ENCODE peak calls at places on chromosomes 12 and 14, in seven cellular contexts. E, J, W, K, G, B and T are unnamed samples.

GRCh38 chr12:113220593-113221180 is 577 bp upstream of the TPCN1 start:
- DNase-seq in E (no peak), J (no peak), W (no peak), K (no peak), G (no peak), B (no peak), T (no peak)

GRCh38 chr14:64502476-64503183 is 1.0 kb downstream of the ZBTB25 start:
- DNase-seq in E (no peak), J (peak; percentile 24), W (no peak), K (no peak), G (no peak), B (peak; percentile 43), T (no peak)

GRCh38 chr14:63174760-63175191 is 29.5 kb upstream of the RHOJ start:
- DNase-seq in E (peak; percentile 88), J (peak; percentile 58), W (peak; percentile 80), K (no peak), G (no peak), B (no peak), T (peak; percentile 59)

GRCh38 chr12:116881325-116881866 is at the start of gene HRK:
- DNase-seq in E (no peak), J (no peak), W (no peak), K (no peak), G (no peak), B (no peak), T (no peak)

GRCh38 chr12:56104815-56105476 is 587 bp downstream of the PA2G4 start:
- DNase-seq in E (peak; percentile 29), J (peak; percentile 44), W (no peak), K (no peak), G (no peak), B (peak; percentile 34), T (no peak)

GRCh38 chr14:33938131-33938949 is 12.5 kb downstream of the EGLN3 start:
- DNase-seq in E (peak; percentile 17), J (peak; percentile 91), W (no peak), K (no peak), G (no peak), B (peak; percentile 85), T (no peak)

GRCh38 chr12:93468008-93468371 is 676 bp downstream of the MRPL42 start:
- DNase-seq in E (no peak), J (no peak), W (no peak), K (no peak), G (no peak), B (no peak), T (no peak)

GRCh38 chr12:21992823-21993222 is 51.6 kb upstream of the ABCC9 start:
- DNase-seq in E (peak; percentile 13), J (no peak), W (no peak), K (no peak), G (no peak), B (no peak), T (no peak)

GRCh38 chr14:59022144-59022543 is 166.3 kb upstream of the DAAM1 start:
- DNase-seq in E (peak; percentile 26), J (no peak), W (no peak), K (no peak), G (no peak), B (no peak), T (no peak)

GRCh38 chr14:101408077-101408831 is 153.0 kb upstream of the DIO3 start:
- DNase-seq in E (peak; percentile 15), J (no peak), W (peak; percentile 50), K (no peak), G (no peak), B (no peak), T (no peak)

GRCh38 chr12:124295431-124296058 is 652 bp downstream of the RFLNA start:
- DNase-seq in E (no peak), J (no peak), W (no peak), K (peak; percentile 37), G (no peak), B (no peak), T (no peak)

GRCh38 chr14:103699901-103700752 is 15.1 kb downstream of the XRCC3 start:
- DNase-seq in E (no peak), J (no peak), W (no peak), K (peak; percentile 42), G (no peak), B (no peak), T (no peak)

GRCh38 chr12:6554990-6555691 is 701 bp downstream of the IFFO1 start:
- DNase-seq in E (peak; percentile 27), J (no peak), W (no peak), K (no peak), G (no peak), B (no peak), T (no peak)

GRCh38 chr12:98053202-98053601 is 462.2 kb upstream of the TMPO start:
- DNase-seq in E (no peak), J (no peak), W (no peak), K (no peak), G (no peak), B (no peak), T (no peak)

GRCh38 chr14:64707661-64708060 is 3.4 kb downstream of the PLEKHG3 start:
- DNase-seq in E (peak; percentile 84), J (no peak), W (peak; percentile 86), K (no peak), G (no peak), B (no peak), T (no peak)

GRCh38 chr12:3034067-3034750 is 43.0 kb upstream of the TSPAN9 start:
- DNase-seq in E (peak; percentile 77), J (peak; percentile 88), W (peak; percentile 80), K (no peak), G (peak; percentile 74), B (peak; percentile 53), T (no peak)

GRCh38 chr14:23174785-23175184 is 8.7 kb downstream of the SLC7A8 start:
- DNase-seq in E (no peak), J (no peak), W (no peak), K (no peak), G (no peak), B (no peak), T (no peak)

GRCh38 chr12:54734196-54734950 is 86.2 kb upstream of the DCD start:
- DNase-seq in E (no peak), J (peak; percentile 63), W (no peak), K (no peak), G (no peak), B (peak; percentile 49), T (no peak)

GRCh38 chr12:80509781-80510556 is 65.9 kb downstream of the PTPRQ start:
- DNase-seq in E (peak; percentile 90), J (no peak), W (peak; percentile 68), K (no peak), G (no peak), B (no peak), T (peak; percentile 12)
- H3K4me3 ChIP-seq in E (no peak overlapping the region), J (no peak overlapping the region), W (no peak overlapping the region), K (no peak overlapping the region), G (no peak overlapping the region), B (no peak overlapping the region), T (no peak overlapping the region)

GRCh38 chr14:74508292-74508731 is 14.7 kb downstream of the ISCA2 start:
- DNase-seq in E (no peak), J (peak; percentile 55), W (no peak), K (no peak), G (peak; percentile 51), B (no peak), T (no peak)
- TF ChIP-seq CTCF in E (peak; percentile 39), J (peak; percentile 47), W (peak; percentile 83), K (no peak), G (no peak), B (no peak), T (peak; percentile 68)

DNA sequence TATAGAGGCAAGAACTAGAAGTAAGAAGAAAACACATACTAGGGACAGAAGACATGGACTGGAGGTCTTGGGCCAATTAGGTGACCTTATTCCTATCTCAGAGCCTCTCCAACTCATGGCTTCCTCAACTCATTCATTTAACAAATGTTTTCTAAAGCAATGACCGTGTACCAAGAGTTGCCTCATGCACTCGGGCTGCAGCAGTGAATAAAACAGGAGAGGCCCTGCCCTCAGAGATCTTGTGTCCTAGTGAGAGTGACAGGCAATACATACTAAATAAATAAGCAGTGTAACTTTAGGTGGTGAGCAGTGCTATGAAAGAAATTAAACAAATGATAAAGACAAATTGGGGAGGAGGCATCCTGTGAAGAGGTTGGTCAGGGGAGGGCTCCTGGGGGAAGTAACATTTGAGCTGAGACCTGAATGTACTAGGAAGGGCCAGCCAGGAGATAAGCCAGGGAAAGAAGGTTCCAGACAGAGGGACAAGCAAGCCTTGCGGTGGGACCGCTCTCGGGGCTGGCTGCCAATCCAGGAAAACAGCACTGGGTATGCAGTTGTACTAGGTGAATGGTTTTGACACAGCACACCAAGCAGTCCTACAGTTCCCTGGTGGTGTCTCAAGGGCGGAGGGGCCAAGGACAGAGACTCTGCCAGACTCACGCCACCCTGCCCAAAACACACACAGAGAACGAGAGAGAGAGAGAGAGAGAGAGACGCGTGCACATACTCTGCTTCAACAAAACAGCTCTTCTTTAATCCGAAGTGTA is 1.3 kb downstream of the NINJ2 start:
- DNase-seq in E (no peak), J (no peak), W (no peak), K (no peak), G (no peak), B (no peak), T (no peak)
- H3K4me3 ChIP-seq in E (no peak overlapping the region), J (no peak overlapping the region), W (no peak overlapping the region), K (no peak overlapping the region), G (no peak overlapping the region), B (no peak overlapping the region), T (no peak overlapping the region)

DNA sequence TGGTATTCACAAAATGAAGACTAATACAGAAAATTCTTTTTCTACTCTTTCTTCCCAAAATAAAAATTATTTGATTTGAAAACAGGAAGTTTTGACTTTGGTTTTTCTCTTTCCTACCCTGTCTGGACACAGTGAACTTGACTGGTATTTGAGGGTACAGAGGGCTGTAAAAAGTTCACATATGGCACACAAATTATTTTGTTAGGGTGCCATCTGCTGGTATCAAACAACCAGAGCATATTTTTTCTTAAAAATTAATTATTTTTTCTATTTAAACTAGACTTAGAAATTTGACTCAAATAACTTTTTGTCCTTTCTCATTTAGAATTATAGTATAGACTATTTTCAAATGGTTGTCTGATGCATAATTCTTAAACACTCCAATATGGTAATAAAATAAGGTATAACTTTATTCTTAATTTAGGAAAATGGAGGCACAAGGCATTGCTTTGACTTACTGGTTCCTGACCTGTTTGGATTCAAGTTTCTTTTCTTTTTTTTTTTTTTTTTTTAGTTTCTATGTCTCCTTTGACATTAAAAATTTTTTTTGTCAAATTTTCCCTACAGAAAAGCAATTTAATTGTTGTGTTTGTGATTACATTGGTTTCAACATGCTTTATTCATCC is 390.6 kb downstream of the PRKD1 start:
- DNase-seq in E (peak; percentile 58), J (no peak), W (peak; percentile 1), K (no peak), G (no peak), B (no peak), T (no peak)
- TF ChIP-seq CTCF in E (peak; percentile 38), J (peak; percentile 50), W (peak; percentile 34), K (peak; percentile 38), G (peak; percentile 45), B (no peak), T (peak; percentile 54)